ENCODE peak calls at places on chromosomes 12 and 14, in six cellular contexts. L, U, E, H, N and G are unnamed samples. For H3K4me1, the result is how much of the 10 kb centered on the place peaks cover.

GRCh38 chr12:119419371-119419770 is 84.8 kb downstream of the CCDC60 start:
- DNase-seq in H (no peak), N (no peak), L (no peak), E (no peak), U (no peak), G (no peak)

GRCh38 chr14:56422703-56423213 is 156.8 kb upstream of the TMEM260 start:
- DNase-seq in U (peak), N (no peak), H (peak), E (peak), L (peak), G (peak)

GRCh38 chr14:92676031-92676430 is 72.4 kb downstream of the LGMN start:
- DNase-seq in H (no peak), U (no peak), E (no peak), L (no peak), N (no peak), G (no peak)

GRCh38 chr14:63174760-63175191 is 29.5 kb upstream of the RHOJ start:
- DNase-seq in E (peak), L (peak), H (peak), U (peak), N (peak), G (peak)

GRCh38 chr14:39469094-39469710 is 37.0 kb upstream of the FBXO33 start:
- DNase-seq in L (no peak), H (no peak), U (peak), E (peak), N (peak), G (peak)

GRCh38 chr12:113103756-113104450 is 31.7 kb downstream of the RASAL1 start:
- DNase-seq in U (peak), E (peak), N (peak), L (no peak), H (no peak), G (no peak)

GRCh38 chr14:76699209-76699608 is 62.1 kb upstream of the VASH1 start:
- DNase-seq in E (no peak), N (no peak), L (no peak), H (no peak), U (no peak), G (no peak)

GRCh38 chr14:76320486-76320885 is 55.5 kb upstream of the ESRRB start:
- DNase-seq in H (no peak), N (no peak), U (no peak), L (no peak), E (no peak), G (no peak)

GRCh38 chr12:123533672-123534643 is at the start of gene RILPL1:
- DNase-seq in H (peak), N (no peak), L (peak), U (peak), E (peak), G (peak)

GRCh38 chr12:3200779-3201738 is 123.9 kb downstream of the TSPAN9 start:
- DNase-seq in N (no peak), L (no peak), U (no peak), H (no peak), E (no peak), G (peak)

GRCh38 chr12:79482921-79483320 is 207.8 kb downstream of the PAWR start:
- DNase-seq in N (no peak), L (no peak), U (no peak), H (no peak), E (no peak), G (no peak)

GRCh38 chr14:81219821-81220487 is 805 bp downstream of the GTF2A1 start:
- DNase-seq in N (no peak), L (no peak), U (no peak), H (peak), E (peak), G (no peak)

GRCh38 chr12:116015525-116015924 is 262.0 kb downstream of the MED13L start:
- DNase-seq in H (peak), N (no peak), L (no peak), U (no peak), E (peak), G (peak)

GRCh38 chr14:38419579-38419978 is 163.7 kb upstream of the CLEC14A start:
- DNase-seq in U (no peak), N (no peak), L (peak), E (peak), H (no peak), G (no peak)

GRCh38 chr14:63761356-63762117 is 33.7 kb upstream of the SGPP1 start:
- DNase-seq in L (no peak), U (no peak), N (no peak), H (no peak), E (no peak), G (no peak)

GRCh38 chr12:98701166-98701565 is 56.1 kb downstream of the APAF1 start:
- DNase-seq in N (no peak), H (peak), L (no peak), U (no peak), E (no peak), G (peak)

GRCh38 chr14:76834296-76834695 is 8.1 kb downstream of the LRRC74A start:
- DNase-seq in L (no peak), N (no peak), H (no peak), U (no peak), E (no peak), G (no peak)

GRCh38 chr14:101234588-101234937 is 326.7 kb upstream of the DIO3 start:
- DNase-seq in H (no peak), U (no peak), L (no peak), E (no peak), N (no peak), G (no peak)

GRCh38 chr14:68020493-68020892 is 200.9 kb downstream of the RAD51B start:
- DNase-seq in E (no peak), H (no peak), N (no peak), U (no peak), L (no peak), G (no peak)

GRCh38 chr14:104900639-104901512 is 23.8 kb upstream of the PLD4 start:
- DNase-seq in E (no peak), N (no peak), U (no peak), L (no peak), H (no peak), G (no peak)

GRCh38 chr14:103091041-103091882 is 3.3 kb upstream of the EXOC3L4 start:
- DNase-seq in N (no peak), L (peak), E (no peak), U (peak), H (peak), G (peak)

GRCh38 chr12:132492522-132492921 is 2.6 kb downstream of the FBRSL1 start:
- DNase-seq in U (no peak), N (no peak), L (no peak), H (no peak), E (no peak), G (no peak)

GRCh38 chr14:102749393-102749792 is 27.9 kb upstream of the TRAF3 start:
- DNase-seq in U (peak), E (no peak), L (no peak), H (no peak), N (no peak), G (no peak)

GRCh38 chr12:102452605-102453004 is 27.8 kb downstream of the IGF1 start:
- DNase-seq in L (no peak), N (no peak), H (no peak), E (no peak), U (no peak), G (no peak)

GRCh38 chr14:75156901-75157300 is 19.5 kb downstream of the TMED10 start:
- DNase-seq in U (no peak), L (no peak), H (no peak), N (no peak), E (peak), G (no peak)

GRCh38 chr14:103372552-103373304 is 12.5 kb upstream of the MARK3 start:
- DNase-seq in L (no peak), U (no peak), H (peak), N (no peak), E (peak), G (peak)

GRCh38 chr12:128623748-128624147 is 200.0 kb downstream of the SLC15A4 start:
- DNase-seq in L (no peak), N (no peak), H (no peak), E (no peak), U (no peak), G (no peak)

GRCh38 chr14:61564623-61565091 is 130.7 kb upstream of the HIF1A start:
- DNase-seq in N (no peak), U (no peak), L (no peak), H (peak), E (peak), G (peak)

GRCh38 chr14:61563880-61564622 is 131.3 kb upstream of the HIF1A start:
- DNase-seq in U (no peak), L (no peak), N (no peak), E (no peak), H (no peak), G (no peak)

GRCh38 chr14:61562321-61563161 is 132.8 kb upstream of the HIF1A start:
- DNase-seq in L (no peak), U (no peak), H (peak), N (no peak), E (no peak), G (peak)

GRCh38 chr14:61561657-61562276 is 133.5 kb upstream of the HIF1A start:
- DNase-seq in N (no peak), U (peak), E (peak), L (no peak), H (peak), G (peak)

DNA sequence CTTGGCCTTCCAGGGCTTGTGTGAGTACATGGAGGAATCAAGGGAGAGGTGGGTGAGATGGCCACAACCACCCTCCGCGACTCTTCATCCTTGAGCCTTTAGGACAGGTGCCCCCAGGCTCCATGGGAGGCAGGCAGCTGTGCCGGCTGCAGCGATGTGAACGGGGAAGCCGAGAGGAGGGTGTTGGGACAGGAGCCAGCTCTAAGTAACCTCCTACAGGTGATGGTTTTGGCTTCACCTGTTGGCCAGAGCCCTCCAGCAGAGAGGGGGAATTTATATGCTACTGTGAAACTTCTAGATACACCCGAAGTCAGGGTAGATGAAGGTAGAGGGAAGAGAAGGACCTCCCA is 132.2 kb upstream of the HIF1A start:
- DNase-seq in L (no peak), E (no peak), U (no peak), N (no peak), H (no peak), G (no peak)
- H2BK15ac ChIP-seq in L (no peak), E (no peak), U (no peak), N (no peak), H (peak), G (peak)

GRCh38 chr12:11756523-11756922 is 107.0 kb downstream of the ETV6 start:
- DNase-seq in U (no peak), L (no peak), E (no peak), H (no peak), N (no peak), G (no peak)

GRCh38 chr12:11758087-11758837 is 108.8 kb downstream of the ETV6 start:
- DNase-seq in L (peak), N (no peak), H (no peak), E (no peak), U (no peak), G (no peak)

GRCh38 chr12:11757531-11757930 is 108.1 kb downstream of the ETV6 start:
- DNase-seq in H (no peak), N (no peak), L (no peak), E (no peak), U (no peak), G (no peak)

GRCh38 chr12:11756022-11756421 is 106.5 kb downstream of the ETV6 start:
- DNase-seq in N (no peak), U (no peak), H (no peak), L (no peak), E (peak), G (peak)

GRCh38 chr12:11757095-11757494 is 107.6 kb downstream of the ETV6 start:
- DNase-seq in E (no peak), U (no peak), H (no peak), L (no peak), N (no peak), G (no peak)
- H3K4me1 ChIP-seq in E (under half), U (under half), H (under half), L (under half), N (under half), G (under half)

DNA sequence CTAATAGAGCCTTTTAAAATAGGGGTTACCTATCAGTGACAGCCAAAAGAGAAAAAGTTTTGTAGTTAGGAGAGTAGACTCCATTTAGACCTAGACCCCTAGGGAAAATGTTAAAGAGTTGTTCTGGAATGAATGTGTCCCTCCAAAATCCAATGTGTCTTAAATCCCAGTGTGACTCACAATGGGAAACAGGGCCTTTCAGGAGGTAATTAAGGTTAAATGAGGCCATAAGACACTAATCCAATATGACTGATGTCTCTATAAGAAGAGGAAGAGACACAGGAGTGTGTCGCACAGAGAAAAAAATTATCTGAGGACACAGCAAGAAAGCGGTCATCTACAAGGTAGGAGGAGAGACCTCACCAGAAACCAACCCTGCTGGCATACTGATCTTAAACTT is 259.4 kb upstream of the TMTC1 start:
- DNase-seq in U (no peak), H (no peak), L (no peak), N (no peak), E (no peak), G (no peak)
- H2BK15ac ChIP-seq in U (no peak), H (no peak), L (no peak), N (no peak), E (no peak), G (no peak)

GRCh38 chr12:126042286-126042685 is 977.1 kb downstream of the AACS start:
- DNase-seq in L (no peak), N (no peak), H (no peak), U (no peak), E (no peak), G (no peak)

GRCh38 chr12:126038434-126038833 is 973.2 kb downstream of the AACS start:
- DNase-seq in E (no peak), U (no peak), N (no peak), L (no peak), H (no peak), G (no peak)

GRCh38 chr12:126036348-126036747 is 971.1 kb downstream of the AACS start:
- DNase-seq in U (no peak), L (no peak), E (no peak), N (no peak), H (no peak), G (no peak)

GRCh38 chr12:126040307-126040706 is 975.1 kb downstream of the AACS start:
- DNase-seq in L (no peak), U (no peak), E (no peak), N (no peak), H (no peak), G (no peak)
- H3K4me1 ChIP-seq in L (under half), U (under half), E (under half), N (under half), H (under half), G (under half)

GRCh38 chr12:11904124-11904523 is 166.6 kb upstream of the BCL2L14 start:
- DNase-seq in H (no peak), U (no peak), N (no peak), E (no peak), L (no peak), G (no peak)

GRCh38 chr12:11901687-11902524 is 168.8 kb upstream of the BCL2L14 start:
- DNase-seq in U (no peak), L (no peak), N (no peak), E (no peak), H (no peak), G (no peak)

GRCh38 chr12:11907625-11908024 is 163.1 kb upstream of the BCL2L14 start:
- DNase-seq in L (no peak), E (no peak), N (no peak), H (no peak), U (no peak), G (no peak)

GRCh38 chr12:11902525-11902875 is 168.2 kb upstream of the BCL2L14 start:
- DNase-seq in H (no peak), N (no peak), U (no peak), E (no peak), L (no peak), G (no peak)

GRCh38 chr12:11906284-11906935 is 164.3 kb upstream of the BCL2L14 start:
- DNase-seq in E (no peak), H (peak), L (no peak), U (no peak), N (no peak), G (peak)
- H2BK15ac ChIP-seq in E (no peak), H (peak), L (no peak), U (no peak), N (no peak), G (no peak)

DNA sequence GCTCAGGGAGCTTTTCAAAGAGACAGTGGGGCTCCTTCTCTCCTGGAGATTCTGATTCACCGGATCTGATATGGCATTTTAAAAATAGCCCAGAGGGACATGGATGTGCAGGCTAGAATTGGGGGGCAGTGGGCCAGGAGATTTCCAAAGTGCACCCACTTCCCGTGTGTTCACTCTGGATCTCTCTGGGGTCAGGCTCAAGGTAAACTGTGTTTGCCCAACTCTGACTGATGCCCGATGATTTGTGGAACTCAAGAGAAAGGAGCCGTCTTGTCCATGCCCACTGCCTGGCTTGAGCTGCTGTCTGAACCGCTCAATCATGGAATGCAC is 17.9 kb downstream of the FAM181A start:
- DNase-seq in H (no peak), L (no peak), U (no peak), E (no peak), N (no peak), G (no peak)
- H3K4me1 ChIP-seq in H (under half), L (under half), U (under half), E (under half), N (under half), G (half or more)

DNA sequence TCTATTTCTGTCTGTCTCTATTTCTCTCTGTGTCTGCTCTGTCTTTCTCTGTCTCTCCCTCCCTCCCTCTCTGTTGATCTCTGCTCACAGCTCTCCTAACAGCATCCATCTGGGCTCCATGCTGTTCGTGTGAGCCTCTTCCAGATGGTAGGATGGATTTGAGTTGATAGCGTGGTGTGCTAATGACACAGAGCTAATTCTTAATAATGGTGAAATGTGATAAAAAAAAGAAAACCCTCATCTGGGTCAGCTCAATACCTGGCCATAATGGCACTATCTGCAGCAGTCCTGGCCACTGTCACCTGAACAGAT is 96.4 kb downstream of the AACS start:
- DNase-seq in N (no peak), U (no peak), L (no peak), E (peak), H (no peak), G (no peak)
- H2BK15ac ChIP-seq in N (no peak), U (no peak), L (no peak), E (no peak), H (no peak), G (no peak)

GRCh38 chr12:91205791-91206190 is 23.2 kb upstream of the DCN start:
- DNase-seq in U (no peak), N (no peak), L (no peak), H (no peak), E (no peak), G (no peak)

GRCh38 chr12:91210144-91210543 is 27.5 kb upstream of the DCN start:
- DNase-seq in U (no peak), E (peak), L (no peak), H (no peak), N (no peak), G (no peak)

GRCh38 chr12:91202390-91202789 is 19.8 kb upstream of the DCN start:
- DNase-seq in L (no peak), H (no peak), E (no peak), N (no peak), U (no peak), G (no peak)

GRCh38 chr12:91203610-91204009 is 21.0 kb upstream of the DCN start:
- DNase-seq in E (no peak), N (no peak), L (no peak), U (no peak), H (no peak), G (no peak)

GRCh38 chr12:91204416-91204815 is 21.8 kb upstream of the DCN start:
- DNase-seq in L (no peak), N (no peak), E (no peak), U (no peak), H (peak), G (no peak)
- H3K4me1 ChIP-seq in L (under half), N (under half), E (under half), U (under half), H (under half), G (under half)

GRCh38 chr12:31773867-31774266 is 45.0 kb upstream of the AMN1 start:
- DNase-seq in E (no peak), N (no peak), H (no peak), L (no peak), U (no peak), G (no peak)
- H2BK15ac ChIP-seq in E (no peak), N (no peak), H (no peak), L (no peak), U (no peak), G (no peak)

GRCh38 chr12:75954749-75955148 is 76.8 kb downstream of the PHLDA1 start:
- DNase-seq in E (no peak), H (no peak), L (no peak), N (no peak), U (no peak), G (no peak)
- H3K4me1 ChIP-seq in E (under half), H (under half), L (under half), N (under half), U (under half), G (under half)